ENCODE peak calls at places on chromosomes 16 and 17, in six cellular contexts. V, L, N, D, W and O are unnamed samples.
A peak's percentile ranks its signal among the peaks of the same experiment; 100 is the strongest.

GRCh38 chr16:68980695-68981315 is 124.6 kb upstream of the HAS3 start:
- DNase-seq in N (no peak), V (no peak), W (no peak), L (no peak), D (no peak), O (no peak)

GRCh38 chr17:3049705-3050295 is 13.6 kb downstream of the OR1D5 start:
- DNase-seq in L (no peak), W (peak; percentile 12), N (no peak), D (peak; percentile 28), V (no peak), O (no peak)

GRCh38 chr17:53316988-53317387 is 505.7 kb upstream of the KIF2B start:
- DNase-seq in W (no peak), N (no peak), L (no peak), V (no peak), D (no peak), O (no peak)

GRCh38 chr17:31424944-31425582 is 33.6 kb downstream of the RAB11FIP4 start:
- DNase-seq in W (no peak), L (no peak), V (no peak), D (no peak), N (no peak), O (no peak)

GRCh38 chr17:31008374-31009035 is 37.7 kb downstream of the RNF135 start:
- DNase-seq in L (no peak), N (peak; percentile 37), V (no peak), D (peak; percentile 80), W (peak; percentile 79), O (peak; percentile 53)

GRCh38 chr16:3983081-3983520 is 102.6 kb upstream of the CREBBP start:
- DNase-seq in D (peak; percentile 78), W (peak; percentile 56), V (peak; percentile 9), N (no peak), L (peak; percentile 44), O (peak; percentile 84)

GRCh38 chr17:8068736-8069586 is 18.6 kb downstream of the ALOX12B start:
- DNase-seq in V (peak; percentile 49), D (peak; percentile 61), L (no peak), W (no peak), N (no peak), O (no peak)

GRCh38 chr17:75670868-75671267 is 3.7 kb downstream of the SAP30BP start:
- DNase-seq in W (no peak), V (no peak), N (no peak), D (no peak), L (no peak), O (no peak)

GRCh38 chr17:41734139-41734948 is at the start of gene HAP1:
- DNase-seq in L (no peak), W (no peak), N (no peak), D (no peak), V (no peak), O (no peak)

GRCh38 chr17:12231027-12231682 is 210.5 kb downstream of the MAP2K4 start:
- DNase-seq in L (no peak), N (no peak), D (no peak), V (no peak), W (no peak), O (no peak)

GRCh38 chr17:78859051-78859450 is 18.4 kb upstream of the USP36 start:
- DNase-seq in W (no peak), V (no peak), L (no peak), D (no peak), N (no peak), O (no peak)

GRCh38 chr17:77096570-77097214 is 44.1 kb upstream of the SEC14L1 start:
- DNase-seq in V (peak; percentile 66), D (no peak), L (no peak), N (no peak), W (peak; percentile 29), O (no peak)

GRCh38 chr17:83160443-83161297 is 81.3 kb downstream of the METRNL start:
- DNase-seq in N (no peak), D (no peak), V (no peak), L (no peak), W (no peak), O (no peak)

GRCh38 chr16:81004646-81005353 is 1.9 kb downstream of the CMC2 start:
- DNase-seq in N (no peak), W (peak; percentile 66), D (no peak), L (peak; percentile 6), V (peak; percentile 74), O (no peak)

GRCh38 chr17:83057793-83058477 is 21.5 kb upstream of the METRNL start:
- DNase-seq in N (no peak), W (no peak), L (no peak), V (no peak), D (peak; percentile 31), O (peak; percentile 58)

GRCh38 chr17:65193305-65194293 is 56.4 kb downstream of the RGS9 start:
- DNase-seq in W (no peak), L (no peak), V (no peak), N (no peak), D (no peak), O (no peak)

GRCh38 chr16:4506450-4506849 is 30.3 kb downstream of the HMOX2 start:
- DNase-seq in N (no peak), W (peak; percentile 59), D (no peak), V (peak; percentile 53), L (peak; percentile 78), O (no peak)

GRCh38 chr17:80422276-80422675 is 7.3 kb downstream of the ENDOV start:
- DNase-seq in N (no peak), L (no peak), V (no peak), D (no peak), W (no peak), O (peak; percentile 50)

GRCh38 chr17:17499402-17500145 is 3.4 kb upstream of the RASD1 start:
- DNase-seq in W (no peak), L (no peak), V (no peak), D (no peak), N (no peak), O (peak; percentile 45)